ENCODE peak calls at places on chromosomes 3 and 15, in four cellular contexts. T is osteoblast, S is left ventricle myocardium inferior, N is dorsolateral prefrontal cortex. O is an unnamed sample.

GRCh38 chr15:74725845-74726773 is 781 bp upstream of the CYP1A1 start:
- DNase-seq in T (peak), S (peak), N (peak), O (no peak)

GRCh38 chr15:98745650-98746374 is 97.5 kb downstream of the IGF1R start:
- DNase-seq in T (no peak), S (no peak), N (no peak), O (no peak)

GRCh38 chr3:49173116-49173791 is 1.9 kb downstream of the KLHDC8B start:
- DNase-seq in T (peak), S (peak), N (no peak), O (no peak)

GRCh38 chr3:159848348-159849118 is 140.1 kb upstream of the IL12A start:
- DNase-seq in T (no peak), S (peak), N (peak), O (no peak)

GRCh38 chr3:72523409-72524172 is 324.7 kb downstream of the SHQ1 start:
- DNase-seq in T (no peak), S (peak), N (no peak), O (no peak)

GRCh38 chr3:73808862-73809509 is 184.2 kb upstream of the PDZRN3 start:
- DNase-seq in T (no peak), S (no peak), N (no peak), O (no peak)

GRCh38 chr3:170724599-170724998 is 138.7 kb upstream of the SLC7A14 start:
- DNase-seq in T (peak), S (no peak), N (no peak), O (no peak)

GRCh38 chr3:13546667-13547171 is 2.2 kb upstream of the FBLN2 start:
- DNase-seq in T (peak), S (peak), N (no peak), O (no peak)

GRCh38 chr3:115834068-115834467 is 210.8 kb downstream of the GAP43 start:
- DNase-seq in T (no peak), S (no peak), N (no peak), O (no peak)

GRCh38 chr3:72265250-72265649 is 480.3 kb upstream of the PROK2 start:
- DNase-seq in T (no peak), S (no peak), N (no peak), O (no peak)

GRCh38 chr15:23441204-23441603 is 5.8 kb downstream of the GOLGA6L2 start:
- DNase-seq in T (no peak), S (no peak), N (no peak), O (no peak)
- H3K27ac ChIP-seq in T (no peak), S (no peak), N (no peak), O (no peak)

GRCh38 chr15:37102315-37103021 is 2.1 kb upstream of the MEIS2 start:
- DNase-seq in T (peak), S (no peak), N (no peak), O (no peak)
- H3K27ac ChIP-seq in T (peak), S (peak), N (peak), O (peak)

GRCh38 chr15:34780725-34781124 is 14.6 kb downstream of the ACTC1 start:
- DNase-seq in T (no peak), S (no peak), N (no peak), O (no peak)
- H3K27ac ChIP-seq in T (no peak), S (no peak), N (no peak), O (no peak)

GRCh38 chr3:152444029-152444641 is 175.4 kb downstream of the MBNL1 start:
- DNase-seq in T (peak), S (no peak), N (no peak), O (no peak)

GRCh38 chr3:152446495-152446894 is 177.8 kb downstream of the MBNL1 start:
- DNase-seq in T (no peak), S (no peak), N (no peak), O (no peak)

GRCh38 chr3:152447509-152447908 is 178.8 kb downstream of the MBNL1 start:
- DNase-seq in T (no peak), S (no peak), N (no peak), O (no peak)

GRCh38 chr3:152445227-152445626 is 176.5 kb downstream of the MBNL1 start:
- DNase-seq in T (no peak), S (no peak), N (no peak), O (no peak)

GRCh38 chr3:152443212-152444023 is 174.7 kb downstream of the MBNL1 start:
- DNase-seq in T (no peak), S (no peak), N (no peak), O (no peak)
- H3K27ac ChIP-seq in T (peak), S (peak), N (peak), O (peak)